ENCODE peak calls at places on chromosome 16, in nine cellular contexts. Q is right cardiac atrium, E is Panc1, Y is kidney epithelial cell, L is IMR-90, F is HL-60, O is DND-41, Z is foreskin fibroblast, R is A549. U is an unnamed sample.
A peak's percentile ranks its signal among the peaks of the same experiment; 100 is the strongest.

GRCh38 chr16:64544859-64545258 is 577.0 kb downstream of the CDH11 start:
- DNase-seq in Q (no peak), E (no peak), Y (no peak), L (no peak), F (no peak), O (no peak), Z (no peak), R (no peak), U (no peak)

GRCh38 chr16:15732416-15732815 is 82.4 kb downstream of the NDE1 start:
- DNase-seq in Q (no peak), E (no peak), Y (no peak), L (peak; percentile 62), F (no peak), O (no peak), Z (peak; percentile 6), R (no peak), U (no peak)

GRCh38 chr16:51164167-51164566 is 13.1 kb upstream of the SALL1 start:
- DNase-seq in Q (no peak), E (no peak), Y (peak; percentile 58), L (peak; percentile 67), F (no peak), O (no peak), Z (peak; percentile 69), R (no peak), U (no peak)

GRCh38 chr16:85479972-85480726 is 133.0 kb upstream of the GSE1 start:
- DNase-seq in Q (no peak), E (no peak), Y (no peak), L (no peak), F (no peak), O (no peak), Z (no peak), R (peak; percentile 67), U (no peak)

GRCh38 chr16:21989141-21989540 is 11.8 kb downstream of the PDZD9 start:
- DNase-seq in Q (no peak), E (no peak), Y (no peak), L (peak; percentile 10), F (no peak), O (no peak), Z (no peak), R (no peak), U (no peak)

GRCh38 chr16:29777576-29778360 is at the start of gene ZG16:
- DNase-seq in Q (no peak), E (no peak), Y (no peak), L (no peak), F (no peak), O (no peak), Z (no peak), R (no peak), U (no peak)

GRCh38 chr16:1456951-1457350 is 12.6 kb upstream of the CCDC154 start:
- DNase-seq in Q (no peak), E (no peak), Y (no peak), L (no peak), F (no peak), O (no peak), Z (no peak), R (no peak), U (no peak)

GRCh38 chr16:968620-969019 is 2.2 kb downstream of the LMF1 start:
- DNase-seq in Q (no peak), E (no peak), Y (no peak), L (no peak), F (no peak), O (no peak), Z (no peak), R (no peak), U (no peak)

GRCh38 chr16:3872216-3872895 is 8.2 kb downstream of the CREBBP start:
- DNase-seq in Q (no peak), E (no peak), Y (no peak), L (no peak), F (no peak), O (no peak), Z (no peak), R (no peak), U (no peak)

GRCh38 chr16:2282866-2283555 is 15.1 kb upstream of the RNPS1 start:
- DNase-seq in Q (no peak), E (no peak), Y (no peak), L (no peak), F (no peak), O (no peak), Z (no peak), R (no peak), U (no peak)

GRCh38 chr16:28157768-28158535 is 53.8 kb downstream of the XPO6 start:
- DNase-seq in Q (no peak), E (no peak), Y (no peak), L (peak; percentile 59), F (no peak), O (no peak), Z (no peak), R (no peak), U (no peak)
- H3K4me3 ChIP-seq in Q (no peak overlapping the region), E (no peak overlapping the region), Y (no peak overlapping the region), L (no peak overlapping the region), F (no peak overlapping the region), O (no peak overlapping the region), Z (peak overlapping the region; percentile 8), R (no peak overlapping the region), U (no peak overlapping the region)

GRCh38 chr16:8590811-8591210 is 500 bp upstream of the TMEM114 start:
- DNase-seq in Q (no peak), E (no peak), Y (no peak), L (no peak), F (no peak), O (no peak), Z (no peak), R (no peak), U (no peak)

GRCh38 chr16:8589293-8590160 is 784 bp downstream of the TMEM114 start:
- DNase-seq in Q (no peak), E (no peak), Y (no peak), L (no peak), F (no peak), O (no peak), Z (no peak), R (no peak), U (no peak)

GRCh38 chr16:8590161-8590688 is at the start of gene TMEM114:
- DNase-seq in Q (no peak), E (no peak), Y (no peak), L (no peak), F (no peak), O (no peak), Z (no peak), R (no peak), U (no peak)

GRCh38 chr16:8587065-8587464 is 3.2 kb downstream of the TMEM114 start:
- DNase-seq in Q (no peak), E (no peak), Y (no peak), L (no peak), F (no peak), O (no peak), Z (no peak), R (no peak), U (no peak)

GRCh38 chr16:8588703-8589292 is 1.5 kb downstream of the TMEM114 start:
- DNase-seq in Q (no peak), E (no peak), Y (no peak), L (no peak), F (no peak), O (no peak), Z (no peak), R (no peak), U (no peak)
- H3K4me3 ChIP-seq in Q (no peak overlapping the region), E (no peak overlapping the region), Y (no peak overlapping the region), L (no peak overlapping the region), F (no peak overlapping the region), O (no peak overlapping the region), Z (no peak overlapping the region), R (no peak overlapping the region), U (no peak overlapping the region)

DNA sequence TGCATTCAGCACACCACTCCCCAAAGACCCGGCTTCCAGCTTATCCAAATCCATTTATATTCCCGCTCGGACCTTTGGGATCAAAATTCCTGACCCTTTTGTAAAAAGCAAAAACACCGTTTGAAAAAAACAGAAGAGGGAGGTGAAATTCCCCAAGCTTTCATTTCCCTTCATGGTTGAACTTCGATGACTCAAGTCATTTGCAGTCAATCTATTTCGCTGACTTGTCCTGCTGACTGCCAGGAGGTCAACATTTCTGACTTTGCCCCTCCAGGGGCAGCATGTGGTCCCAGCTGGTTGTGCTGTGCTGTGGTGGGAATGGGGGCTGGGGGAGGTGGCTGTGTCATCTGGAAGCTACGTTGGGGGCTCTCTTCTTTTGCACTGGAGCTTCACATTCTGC is 87.5 kb upstream of the IRX3 start:
- DNase-seq in Q (no peak), E (no peak), Y (peak; percentile 19), L (peak; percentile 10), F (no peak), O (peak; percentile 11), Z (peak; percentile 30), R (no peak), U (no peak)
- H3K4me3 ChIP-seq in Q (no peak overlapping the region), E (no peak overlapping the region), Y (no peak overlapping the region), L (no peak overlapping the region), F (no peak overlapping the region), O (no peak overlapping the region), Z (peak overlapping the region; percentile 13), R (no peak overlapping the region), U (peak overlapping the region; percentile 30)

GRCh38 chr16:81321537-81321936 is 6.8 kb downstream of the GAN start:
- DNase-seq in Q (no peak), E (no peak), Y (no peak), L (no peak), F (no peak), O (no peak), Z (no peak), R (no peak), U (no peak)

GRCh38 chr16:81329947-81330346 is 15.2 kb downstream of the GAN start:
- DNase-seq in Q (no peak), E (no peak), Y (no peak), L (no peak), F (no peak), O (no peak), Z (no peak), R (no peak), U (no peak)

GRCh38 chr16:81327483-81328196 is 12.9 kb downstream of the GAN start:
- DNase-seq in Q (no peak), E (no peak), Y (no peak), L (no peak), F (no peak), O (no peak), Z (no peak), R (no peak), U (no peak)

GRCh38 chr16:81324808-81325207 is 10.0 kb downstream of the GAN start:
- DNase-seq in Q (no peak), E (no peak), Y (no peak), L (no peak), F (no peak), O (no peak), Z (no peak), R (no peak), U (no peak)

GRCh38 chr16:81326971-81327370 is 12.2 kb downstream of the GAN start:
- DNase-seq in Q (no peak), E (no peak), Y (no peak), L (no peak), F (no peak), O (no peak), Z (no peak), R (no peak), U (no peak)
- H3K4me3 ChIP-seq in Q (no peak overlapping the region), E (no peak overlapping the region), Y (no peak overlapping the region), L (no peak overlapping the region), F (no peak overlapping the region), O (no peak overlapping the region), Z (no peak overlapping the region), R (no peak overlapping the region), U (no peak overlapping the region)

GRCh38 chr16:57299009-57299718 is 14.7 kb upstream of the PLLP start:
- DNase-seq in Q (peak; percentile 69), E (no peak), Y (peak; percentile 44), L (no peak), F (peak; percentile 54), O (no peak), Z (peak; percentile 40), R (peak; percentile 86), U (no peak)
- H3K4me3 ChIP-seq in Q (peak overlapping the region; percentile 43), E (peak overlapping the region; percentile 61), Y (peak overlapping the region; percentile 40), L (peak overlapping the region; percentile 64), F (peak overlapping the region; percentile 33), O (peak overlapping the region; percentile 6), Z (peak overlapping the region; percentile 56), R (peak overlapping the region; percentile 46), U (peak overlapping the region; percentile 58)

GRCh38 chr16:28569011-28569410 is 15.3 kb downstream of the SGF29 start:
- DNase-seq in Q (no peak), E (no peak), Y (no peak), L (peak; percentile 68), F (no peak), O (no peak), Z (no peak), R (no peak), U (no peak)
- H3K4me3 ChIP-seq in Q (no peak overlapping the region), E (no peak overlapping the region), Y (no peak overlapping the region), L (no peak overlapping the region), F (no peak overlapping the region), O (no peak overlapping the region), Z (no peak overlapping the region), R (no peak overlapping the region), U (no peak overlapping the region)

U was measured in Jurkat, Clone E6-1.